ENCODE peak calls at places on chromosomes 1 and 21, in four cellular contexts. V, O, S and M are unnamed samples.

GRCh38 chr1:162970021-162970420 is 99.1 kb upstream of the RGS4 start:
- DNase-seq in S (no peak), V (no peak), O (no peak), M (no peak)

GRCh38 chr21:33984021-33984481 is 68.4 kb upstream of the ATP5PO start:
- DNase-seq in V (no peak), S (no peak), O (no peak), M (peak)

GRCh38 chr1:204268101-204268500 is 54.3 kb upstream of the GOLT1A start:
- DNase-seq in O (no peak), S (no peak), V (no peak), M (no peak)

GRCh38 chr1:193846881-193847280 is 660.5 kb upstream of the B3GALT2 start:
- DNase-seq in V (no peak), O (no peak), S (no peak), M (no peak)

GRCh38 chr1:94314222-94314858 is 77.0 kb upstream of the ARHGAP29 start:
- DNase-seq in O (no peak), S (no peak), V (no peak), M (no peak)

GRCh38 chr1:182367928-182368327 is 23.7 kb downstream of the GLUL start:
- DNase-seq in V (no peak), S (no peak), O (no peak), M (no peak)

GRCh38 chr1:214310777-214311690 is 30.1 kb downstream of the SMYD2 start:
- DNase-seq in O (no peak), V (no peak), S (no peak), M (no peak)

GRCh38 chr1:84887261-84887934 is 5.6 kb downstream of the LPAR3 start:
- DNase-seq in S (no peak), V (no peak), O (no peak), M (no peak)

GRCh38 chr1:223189525-223189902 is 46.5 kb upstream of the TLR5 start:
- DNase-seq in O (no peak), S (no peak), V (peak), M (no peak)

GRCh38 chr1:8439015-8439702 is 121.2 kb downstream of the SLC45A1 start:
- DNase-seq in O (peak), V (no peak), S (peak), M (peak)

GRCh38 chr1:8438449-8438848 is 120.5 kb downstream of the SLC45A1 start:
- DNase-seq in V (no peak), S (no peak), O (no peak), M (no peak)

GRCh38 chr1:8441466-8441865 is 123.6 kb downstream of the SLC45A1 start:
- DNase-seq in S (no peak), O (no peak), V (no peak), M (no peak)

GRCh38 chr1:8447616-8448150 is 129.8 kb downstream of the SLC45A1 start:
- DNase-seq in S (no peak), O (no peak), V (no peak), M (no peak)

DNA sequence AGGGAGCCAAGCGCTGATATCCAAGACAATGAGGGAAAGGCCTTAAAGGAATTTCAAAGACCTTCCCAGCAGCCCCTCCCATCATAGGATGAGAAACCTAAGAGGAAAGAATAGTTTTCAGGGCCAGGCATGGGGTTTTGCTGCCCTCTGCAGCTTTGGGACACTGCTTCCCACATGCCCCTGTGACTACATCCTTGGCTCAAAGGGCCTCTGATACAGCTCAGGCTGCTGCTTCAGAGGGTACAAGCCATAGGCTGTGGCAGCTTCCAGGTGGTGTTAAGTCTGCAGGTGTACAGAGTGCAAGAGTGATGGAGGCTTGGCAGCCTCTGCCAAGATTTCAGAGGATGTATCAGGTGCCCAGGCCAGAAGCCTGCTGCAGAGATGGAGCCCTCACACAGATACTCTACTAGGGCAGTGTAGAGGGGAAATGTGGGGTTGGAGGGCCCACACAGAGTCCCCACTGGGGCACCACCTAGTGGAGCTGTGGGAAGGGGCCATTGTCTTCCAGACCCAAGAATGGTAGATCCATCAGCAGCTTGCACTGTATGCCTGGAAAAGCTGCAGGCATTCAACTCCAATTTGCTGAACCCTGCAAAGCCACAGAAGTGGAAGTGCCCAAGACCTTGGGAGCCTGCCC is 125.8 kb downstream of the SLC45A1 start:
- DNase-seq in S (no peak), O (no peak), V (no peak), M (no peak)
- TF ChIP-seq CTCF in S (no peak), O (no peak), V (no peak), M (peak)

GRCh38 chr1:225655509-225656258 is 2.8 kb upstream of the ENAH start:
- DNase-seq in O (peak), S (peak), V (peak), M (no peak)
- TF ChIP-seq CTCF in O (no peak), S (no peak), V (no peak), M (peak)

DNA sequence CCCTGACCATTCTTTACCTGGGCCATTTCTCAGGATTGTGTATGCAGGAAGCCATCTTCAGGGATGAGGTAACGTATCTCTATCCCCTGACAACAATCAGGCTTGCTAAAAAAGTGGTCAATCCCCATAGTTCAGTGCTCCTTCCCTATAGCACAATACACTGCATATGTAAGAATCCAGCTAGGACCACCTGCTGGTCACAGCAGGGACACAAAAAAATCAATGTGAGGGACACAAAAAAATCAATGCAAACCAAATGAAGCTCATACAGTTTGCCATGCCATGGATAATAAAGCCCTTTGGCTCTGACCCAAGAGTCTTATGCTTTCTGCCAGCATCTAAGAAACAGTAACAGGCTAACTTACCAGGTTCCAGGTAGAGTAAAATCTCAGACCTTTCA is 16.3 kb downstream of the ACBD6 start:
- DNase-seq in V (no peak), O (no peak), S (no peak), M (no peak)
- TF ChIP-seq CTCF in V (no peak), O (no peak), S (no peak), M (no peak)

DNA sequence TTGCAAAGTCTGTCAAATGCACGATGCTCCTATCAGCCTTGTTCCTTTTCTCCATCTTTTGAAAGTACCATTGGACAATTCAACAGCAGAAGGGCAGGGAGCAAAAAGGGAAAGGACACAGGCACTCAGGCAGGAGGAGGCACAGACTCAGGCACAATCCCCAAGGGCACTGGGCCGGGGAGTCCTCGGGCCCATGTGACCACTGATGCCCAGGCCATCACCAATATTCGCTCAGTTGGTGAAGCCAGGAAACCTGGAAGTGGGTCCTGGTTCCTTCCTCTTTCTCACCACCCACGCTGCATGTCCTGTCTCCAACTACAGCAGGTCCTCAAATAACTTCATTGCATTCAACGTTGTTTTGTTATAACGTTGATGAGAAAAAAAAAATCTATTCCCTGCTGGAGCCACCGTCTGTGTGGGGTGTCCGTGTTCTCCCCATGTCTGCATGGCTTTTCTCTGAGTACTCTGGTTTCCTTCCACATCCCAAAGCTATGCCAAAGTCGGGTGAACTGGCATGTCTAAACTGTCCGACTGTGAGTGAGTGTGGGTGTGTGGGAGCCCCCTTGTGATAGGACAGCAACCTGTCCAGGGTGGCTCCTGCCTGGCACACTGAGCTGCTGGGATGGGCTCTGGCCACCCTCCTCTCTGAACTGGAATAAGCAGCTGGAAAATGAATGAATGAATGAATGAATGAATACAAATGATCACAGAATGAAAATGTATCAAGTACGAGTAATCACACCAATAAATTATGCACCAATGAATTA is 12.5 kb downstream of the NID1 start:
- DNase-seq in V (no peak), S (no peak), O (no peak), M (no peak)
- TF ChIP-seq CTCF in V (no peak), S (no peak), O (no peak), M (no peak)